ENCODE peak calls at places on chromosomes 1 and 21, in ten cellular contexts. W, J, I, F, C, G, X, Z, U and P are unnamed samples.

GRCh38 chr1:40783001-40783905 is at the start of gene KCNQ4:
- DNase-seq in W (peak), J (no peak), I (peak), F (no peak), C (no peak), G (no peak), X (peak), Z (peak), U (peak), P (peak)

GRCh38 chr1:54517536-54517935 is 30.5 kb upstream of the ACOT11 start:
- DNase-seq in W (no peak), J (no peak), I (no peak), F (no peak), C (no peak), G (no peak), X (no peak), Z (no peak), U (no peak), P (no peak)

GRCh38 chr1:180221461-180221860 is 8.6 kb upstream of the LHX4 start:
- DNase-seq in W (no peak), J (no peak), I (no peak), F (no peak), C (peak), G (no peak), X (no peak), Z (no peak), U (no peak), P (no peak)

GRCh38 chr1:58809327-58810040 is 25.6 kb upstream of the JUN start:
- DNase-seq in W (no peak), J (no peak), I (no peak), F (no peak), C (peak), G (no peak), X (peak), Z (no peak), U (no peak), P (no peak)

GRCh38 chr1:209708297-209708696 is 3.7 kb downstream of the HSD11B1 start:
- DNase-seq in W (no peak), J (no peak), I (no peak), F (no peak), C (no peak), G (no peak), X (no peak), Z (no peak), U (no peak), P (no peak)

GRCh38 chr1:56416385-56416972 is 162.9 kb downstream of the PLPP3 start:
- DNase-seq in W (no peak), J (no peak), I (peak), F (no peak), C (peak), G (no peak), X (no peak), Z (no peak), U (no peak), P (no peak)

GRCh38 chr1:230972855-230973271 is 5.8 kb downstream of the TTC13 start:
- DNase-seq in W (peak), J (no peak), I (peak), F (peak), C (no peak), G (peak), X (peak), Z (no peak), U (no peak), P (no peak)

GRCh38 chr1:234402939-234403338 is 29.7 kb downstream of the COA6 start:
- DNase-seq in W (no peak), J (no peak), I (no peak), F (no peak), C (no peak), G (no peak), X (no peak), Z (no peak), U (no peak), P (no peak)

GRCh38 chr1:183543619-183544204 is 46.5 kb downstream of the NCF2 start:
- DNase-seq in W (no peak), J (no peak), I (peak), F (no peak), C (peak), G (no peak), X (peak), Z (peak), U (no peak), P (no peak)

GRCh38 chr1:58409826-58410225 is 136.7 kb downstream of the OMA1 start:
- DNase-seq in W (no peak), J (no peak), I (peak), F (no peak), C (no peak), G (no peak), X (no peak), Z (peak), U (no peak), P (no peak)

GRCh38 chr21:45535341-45536081 is 6.7 kb downstream of the SLC19A1 start:
- DNase-seq in W (no peak), J (no peak), I (no peak), F (no peak), C (no peak), G (no peak), X (peak), Z (no peak), U (peak), P (no peak)

GRCh38 chr1:47317841-47318240 is 3.9 kb upstream of the STIL start:
- DNase-seq in W (no peak), J (no peak), I (peak), F (no peak), C (peak), G (no peak), X (no peak), Z (no peak), U (no peak), P (no peak)

GRCh38 chr21:35159881-35160280 is 110.8 kb upstream of the RUNX1 start:
- DNase-seq in W (no peak), J (no peak), I (peak), F (no peak), C (peak), G (no peak), X (no peak), Z (no peak), U (no peak), P (no peak)

GRCh38 chr1:84603941-84604830 is 29.9 kb upstream of the CTBS start:
- DNase-seq in W (no peak), J (no peak), I (peak), F (no peak), C (peak), G (no peak), X (no peak), Z (peak), U (no peak), P (no peak)

GRCh38 chr1:226364129-226364899 is 43.6 kb downstream of the PARP1 start:
- DNase-seq in W (no peak), J (no peak), I (no peak), F (no peak), C (no peak), G (no peak), X (no peak), Z (no peak), U (no peak), P (no peak)

GRCh38 chr1:9927259-9927658 is 15.9 kb downstream of the LZIC start:
- DNase-seq in W (no peak), J (no peak), I (no peak), F (no peak), C (no peak), G (no peak), X (no peak), Z (no peak), U (no peak), P (no peak)

GRCh38 chr1:66777846-66778245 is 23.2 kb downstream of the INSL5 start:
- DNase-seq in W (no peak), J (no peak), I (no peak), F (no peak), C (no peak), G (no peak), X (no peak), Z (no peak), U (no peak), P (no peak)

GRCh38 chr1:57157818-57158606 is 192.2 kb upstream of the C8B start:
- DNase-seq in W (no peak), J (no peak), I (no peak), F (no peak), C (no peak), G (no peak), X (no peak), Z (no peak), U (no peak), P (no peak)

GRCh38 chr1:2133039-2133878 is 61.3 kb downstream of the FAAP20 start:
- DNase-seq in W (peak), J (peak), I (peak), F (peak), C (peak), G (peak), X (peak), Z (peak), U (peak), P (peak)

GRCh38 chr1:19758227-19758830 is 41.4 kb downstream of the TMCO4 start:
- DNase-seq in W (no peak), J (no peak), I (peak), F (no peak), C (peak), G (no peak), X (no peak), Z (peak), U (no peak), P (no peak)

GRCh38 chr1:172973424-172973823 is 77.3 kb downstream of the TNFSF18 start:
- DNase-seq in W (no peak), J (no peak), I (no peak), F (no peak), C (no peak), G (no peak), X (no peak), Z (no peak), U (no peak), P (no peak)

GRCh38 chr1:23546897-23547596 is 12.3 kb downstream of the ID3 start:
- DNase-seq in W (no peak), J (no peak), I (no peak), F (no peak), C (no peak), G (no peak), X (no peak), Z (no peak), U (no peak), P (no peak)

GRCh38 chr1:244272471-244273261 is 179.0 kb downstream of the ADSS2 start:
- DNase-seq in W (peak), J (no peak), I (peak), F (peak), C (peak), G (peak), X (peak), Z (peak), U (peak), P (peak)

GRCh38 chr1:165911609-165912281 is 84.3 kb downstream of the UCK2 start:
- DNase-seq in W (no peak), J (no peak), I (no peak), F (no peak), C (no peak), G (no peak), X (no peak), Z (no peak), U (no peak), P (no peak)

GRCh38 chr1:101205457-101205856 is 31.4 kb upstream of the S1PR1 start:
- DNase-seq in W (no peak), J (no peak), I (no peak), F (no peak), C (no peak), G (no peak), X (no peak), Z (no peak), U (no peak), P (no peak)

GRCh38 chr1:153192697-153193096 is 10.5 kb upstream of the LELP1 start:
- DNase-seq in W (no peak), J (no peak), I (peak), F (no peak), C (no peak), G (no peak), X (peak), Z (peak), U (peak), P (peak)

GRCh38 chr1:40546957-40547356 is 15.5 kb downstream of the ZNF684 start:
- DNase-seq in W (no peak), J (no peak), I (no peak), F (no peak), C (no peak), G (no peak), X (no peak), Z (no peak), U (no peak), P (no peak)

GRCh38 chr1:19676438-19676922 is 11.8 kb downstream of the HTR6 start:
- DNase-seq in W (no peak), J (no peak), I (peak), F (no peak), C (peak), G (no peak), X (peak), Z (peak), U (peak), P (peak)

GRCh38 chr1:52423771-52424170 is 19.4 kb downstream of the PRPF38A start:
- DNase-seq in W (peak), J (no peak), I (no peak), F (peak), C (no peak), G (peak), X (peak), Z (no peak), U (no peak), P (no peak)

GRCh38 chr1:155320661-155321576 is at the start of gene RUSC1:
- DNase-seq in W (peak), J (no peak), I (peak), F (peak), C (peak), G (peak), X (peak), Z (peak), U (peak), P (peak)

GRCh38 chr1:196027127-196027526 is 581.1 kb downstream of the KCNT2 start:
- DNase-seq in W (no peak), J (no peak), I (no peak), F (no peak), C (no peak), G (no peak), X (no peak), Z (no peak), U (no peak), P (no peak)

GRCh38 chr1:215344534-215344933 is 222.6 kb upstream of the KCTD3 start:
- DNase-seq in W (no peak), J (no peak), I (no peak), F (no peak), C (no peak), G (no peak), X (no peak), Z (no peak), U (no peak), P (no peak)

GRCh38 chr1:1312450-1313314 is 4.3 kb downstream of the PUSL1 start:
- DNase-seq in W (no peak), J (no peak), I (no peak), F (no peak), C (no peak), G (no peak), X (no peak), Z (no peak), U (no peak), P (no peak)

GRCh38 chr1:236206548-236206947 is 64.2 kb downstream of the GPR137B start:
- DNase-seq in W (no peak), J (no peak), I (no peak), F (no peak), C (no peak), G (no peak), X (peak), Z (peak), U (no peak), P (no peak)